ENCODE peak calls at places on chromosome 10, in nine cellular contexts. F is astrocyte of the spinal cord, M is fibroblast of mammary gland, G is RWPE2, H is cardiac fibroblast, Z is brain microvascular endothelial cell, W is psoas muscle, Q is PC-9, V is kidney. I is an unnamed sample.
A peak's percentile ranks its signal among the peaks of the same experiment; 100 is the strongest.

GRCh38 chr10:123390874-123391273 is 236.7 kb downstream of the BUB3 start:
- DNase-seq in F (no peak), M (no peak), G (no peak), H (no peak), Z (no peak), W (no peak), Q (no peak), V (no peak), I (no peak)

GRCh38 chr10:114684085-114684821 is 26.2 kb upstream of the ABLIM1 start:
- DNase-seq in F (peak; percentile 58), M (peak; percentile 16), G (no peak), H (peak; percentile 72), Z (no peak), W (peak; percentile 59), Q (no peak), V (peak; percentile 83), I (no peak)

GRCh38 chr10:61752111-61753011 is 89.6 kb downstream of the CABCOCO1 start:
- DNase-seq in F (peak; percentile 70), M (peak; percentile 55), G (no peak), H (peak; percentile 56), Z (peak; percentile 29), W (no peak), Q (peak; percentile 78), V (no peak), I (no peak)

GRCh38 chr10:108663551-108663950 is 1259.8 kb downstream of the XPNPEP1 start:
- DNase-seq in F (no peak), M (no peak), G (no peak), H (no peak), Z (no peak), W (no peak), Q (no peak), V (no peak), I (no peak)

GRCh38 chr10:62244088-62244487 is 24.6 kb downstream of the RTKN2 start:
- DNase-seq in F (no peak), M (no peak), G (no peak), H (no peak), Z (no peak), W (no peak), Q (no peak), V (no peak), I (no peak)

GRCh38 chr10:88926484-88927249 is 25.9 kb downstream of the ACTA2 start:
- DNase-seq in F (peak; percentile 88), M (peak; percentile 96), G (no peak), H (peak; percentile 95), Z (peak; percentile 73), W (no peak), Q (no peak), V (no peak), I (no peak)

GRCh38 chr10:33506838-33507661 is 172.6 kb upstream of the NRP1 start:
- DNase-seq in F (peak; percentile 17), M (peak; percentile 70), G (no peak), H (peak; percentile 35), Z (peak; percentile 43), W (no peak), Q (no peak), V (no peak), I (no peak)

GRCh38 chr10:70328987-70329386 is 45.2 kb upstream of the NPFFR1 start:
- DNase-seq in F (peak; percentile 30), M (peak; percentile 55), G (no peak), H (no peak), Z (no peak), W (no peak), Q (no peak), V (no peak), I (no peak)

GRCh38 chr10:71575446-71575845 is 144.1 kb downstream of the C10orf105 start:
- DNase-seq in F (no peak), M (no peak), G (no peak), H (no peak), Z (no peak), W (peak; percentile 46), Q (no peak), V (peak; percentile 53), I (no peak)

GRCh38 chr10:42598249-42598873 is 40.0 kb downstream of the ZNF33B start:
- DNase-seq in F (no peak), M (no peak), G (no peak), H (no peak), Z (no peak), W (no peak), Q (no peak), V (no peak), I (no peak)

GRCh38 chr10:126511917-126512487 is 123.7 kb upstream of the ADAM12 start:
- DNase-seq in F (no peak), M (peak; percentile 13), G (no peak), H (peak; percentile 13), Z (no peak), W (no peak), Q (no peak), V (no peak), I (no peak)

GRCh38 chr10:82609845-82610244 is 734.9 kb downstream of the NRG3 start:
- DNase-seq in F (no peak), M (no peak), G (no peak), H (no peak), Z (no peak), W (no peak), Q (no peak), V (no peak), I (no peak)

GRCh38 chr10:71075066-71075758 is 137.2 kb upstream of the UNC5B start:
- DNase-seq in F (no peak), M (no peak), G (peak; percentile 29), H (no peak), Z (no peak), W (no peak), Q (no peak), V (peak; percentile 22), I (peak; percentile 57)

GRCh38 chr10:118701529-118702323 is 53.0 kb downstream of the CACUL1 start:
- DNase-seq in F (peak; percentile 12), M (peak; percentile 21), G (no peak), H (no peak), Z (peak; percentile 56), W (no peak), Q (no peak), V (no peak), I (no peak)

DNA sequence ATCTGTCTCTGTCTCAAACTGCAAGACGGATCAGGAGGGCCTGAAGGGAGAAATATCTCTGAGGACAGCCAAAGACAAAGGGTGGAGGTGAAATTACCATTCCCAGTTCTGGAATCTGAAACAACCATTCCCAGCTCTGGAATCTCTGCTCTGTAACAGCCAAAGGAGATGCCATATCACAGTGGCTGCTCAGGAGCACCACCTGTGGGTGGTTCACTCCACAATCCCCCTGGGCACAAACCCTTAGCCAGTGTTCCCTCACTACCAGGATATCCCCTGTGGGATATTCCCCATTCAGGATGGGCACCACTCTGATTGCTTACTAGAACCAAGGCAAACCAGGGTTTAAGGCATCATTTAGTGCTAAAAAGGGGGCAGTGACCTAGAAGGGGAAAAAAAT is 199.0 kb downstream of the HTR7 start:
- DNase-seq in F (no peak), M (no peak), G (no peak), H (no peak), Z (no peak), W (no peak), Q (no peak), V (no peak), I (no peak)
- TF ChIP-seq CTCF in F (no peak), M (peak; percentile 31), G (no peak), H (no peak), Z (peak; percentile 66), W (no peak), Q (no peak), V (no peak), I (no peak)

DNA sequence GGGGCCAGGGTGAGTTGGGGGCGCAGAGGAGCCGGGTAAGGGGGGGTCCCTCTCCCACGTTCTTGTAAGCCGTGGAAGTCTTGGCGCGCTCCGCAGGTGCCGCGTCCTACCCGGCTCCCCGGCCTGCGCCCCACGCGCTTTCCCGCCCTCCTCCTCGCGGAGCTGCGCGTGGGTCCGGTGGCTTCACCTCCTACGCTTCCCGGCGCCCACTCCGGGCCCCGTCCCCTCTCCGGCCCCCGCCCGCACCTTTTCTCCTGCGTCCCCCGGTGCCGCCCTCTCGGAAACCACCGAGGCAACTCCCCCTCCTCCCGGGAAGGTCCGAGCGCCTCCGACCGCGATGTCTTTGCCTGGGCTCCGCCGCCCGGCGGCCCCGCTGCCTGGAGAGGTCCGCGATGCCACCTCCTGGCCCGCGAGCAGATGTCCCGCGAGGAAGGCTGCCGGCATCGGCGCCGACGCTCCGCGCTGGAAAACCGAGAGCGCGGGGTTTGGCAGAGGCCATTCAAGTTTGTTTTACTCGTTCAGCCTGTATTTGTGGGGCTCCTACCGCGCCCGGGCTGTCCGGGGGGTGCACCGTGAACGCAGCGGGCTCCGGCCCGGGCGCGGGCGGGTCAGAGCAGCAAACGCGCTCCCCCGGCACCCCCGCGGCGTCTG is 2.4 kb upstream of the NKX6-2 start:
- DNase-seq in F (peak; percentile 9), M (peak; percentile 21), G (no peak), H (peak; percentile 16), Z (no peak), W (no peak), Q (no peak), V (no peak), I (no peak)
- TF ChIP-seq CTCF in F (peak; percentile 40), M (no peak), G (peak; percentile 17), H (peak; percentile 16), Z (peak; percentile 47), W (no peak), Q (no peak), V (no peak), I (peak; percentile 66)

DNA sequence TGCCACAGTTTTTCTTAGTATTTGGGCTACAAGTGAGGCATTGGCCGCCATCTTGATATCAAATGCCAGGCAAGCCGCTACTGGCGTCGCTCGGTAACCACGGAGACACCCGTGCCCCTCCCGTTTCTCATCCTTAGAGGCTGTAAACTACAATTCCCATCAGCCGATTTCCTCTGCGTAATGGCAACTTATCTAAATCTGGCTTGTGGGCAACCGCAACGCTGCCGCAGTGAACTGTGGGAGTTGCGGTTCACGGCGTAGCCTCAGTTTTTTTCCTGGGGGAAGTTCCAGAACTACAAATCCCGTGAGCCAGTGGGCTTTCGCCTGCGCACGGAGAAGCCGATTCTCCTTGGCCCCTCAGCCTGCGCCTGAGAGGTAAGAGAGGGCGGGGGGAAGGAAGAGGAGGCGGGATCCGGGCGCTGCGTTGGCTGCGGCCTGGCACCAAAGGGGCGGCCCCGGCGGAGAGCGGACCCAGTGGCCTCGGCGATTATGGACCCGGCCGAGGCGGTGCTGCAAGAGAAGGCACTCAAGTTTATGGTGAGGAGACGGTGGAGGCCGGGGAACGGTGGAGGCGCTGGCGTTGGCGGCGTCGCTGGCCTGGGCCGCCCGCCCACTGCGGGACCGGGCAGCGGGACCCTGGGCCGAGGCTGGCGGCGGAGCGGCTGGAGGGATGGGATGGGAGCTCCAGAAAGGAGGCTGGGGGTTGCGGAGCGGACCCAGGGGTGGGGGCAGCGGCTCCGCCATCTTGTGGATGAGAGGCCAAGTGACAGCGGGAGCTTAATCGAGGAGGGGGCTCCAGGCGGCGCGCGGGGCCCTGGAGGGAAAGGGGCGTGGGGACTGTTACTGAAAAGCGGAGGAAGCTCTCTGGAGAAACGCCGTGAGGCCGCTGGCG is at the start of gene BTRC:
- DNase-seq in F (peak; percentile 100), M (peak; percentile 99), G (peak; percentile 95), H (peak; percentile 99), Z (peak; percentile 99), W (peak; percentile 95), Q (peak; percentile 94), V (peak; percentile 99), I (peak; percentile 97)
- TF ChIP-seq CTCF in F (no peak), M (no peak), G (no peak), H (no peak), Z (no peak), W (no peak), Q (no peak), V (peak; percentile 6), I (peak; percentile 51)

DNA sequence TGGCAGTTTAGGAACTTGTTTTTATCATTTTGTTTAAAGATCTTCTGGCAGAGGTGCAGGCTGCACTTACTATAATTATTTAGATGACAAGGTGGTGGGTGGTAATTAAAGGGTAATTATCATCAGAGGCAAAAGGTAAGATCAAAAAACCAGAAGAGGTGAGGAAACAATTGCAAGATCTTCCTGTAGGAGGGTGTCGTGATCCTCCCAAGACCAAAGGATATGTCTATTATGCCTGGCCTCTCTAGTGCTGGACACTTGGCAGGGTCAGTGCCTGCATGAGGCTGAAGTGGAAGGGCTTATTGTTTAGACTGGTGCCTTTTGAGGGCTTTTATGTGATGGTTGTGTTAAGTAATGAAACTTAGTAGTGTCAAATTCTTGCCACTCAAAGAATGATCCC is 1.8 kb upstream of the WAPL start:
- DNase-seq in F (peak; percentile 16), M (peak; percentile 51), G (no peak), H (peak; percentile 40), Z (no peak), W (no peak), Q (no peak), V (no peak), I (no peak)
- TF ChIP-seq CTCF in F (peak; percentile 24), M (peak; percentile 43), G (peak; percentile 38), H (peak; percentile 30), Z (peak; percentile 40), W (peak; percentile 43), Q (peak; percentile 28), V (peak; percentile 28), I (peak; percentile 58)